ENCODE peak calls at places on chromosomes 11 and 22, in five cellular contexts. V is activated naive CD8-positive, alpha-beta T cell treated with anti-CD3 and anti-CD28 coated beads for 36 hours; H is lower lobe of right lung; O is HEK293T; C is RCC 7860. R is an unnamed sample.

GRCh38 chr11:8287297-8288070 is 23.8 kb upstream of the LMO1 start:
- DNase-seq in H (no peak), C (no peak), O (no peak), V (no peak), R (no peak)

GRCh38 chr11:79920480-79920879 is 479.6 kb upstream of the TENM4 start:
- DNase-seq in V (no peak), H (no peak), C (no peak), O (no peak), R (no peak)

GRCh38 chr22:22487869-22488597 is 20.5 kb downstream of the ZNF280B start:
- DNase-seq in O (no peak), H (no peak), C (no peak), V (no peak), R (no peak)

GRCh38 chr22:25900880-25901279 is 158.9 kb downstream of the MYO18B start:
- DNase-seq in V (no peak), H (no peak), O (no peak), C (no peak), R (peak)

GRCh38 chr11:64333556-64333955 is 6.4 kb upstream of the CCDC88B start:
- DNase-seq in O (no peak), V (no peak), H (no peak), C (no peak), R (no peak)

GRCh38 chr11:10309163-10310093 is 4.6 kb downstream of the ADM start:
- DNase-seq in H (peak), C (peak), O (no peak), V (no peak), R (peak)

GRCh38 chr22:28395920-28396447 is 283.7 kb downstream of the TTC28 start:
- DNase-seq in H (no peak), O (no peak), C (no peak), V (no peak), R (no peak)

GRCh38 chr11:35134403-35135126 is 4.4 kb upstream of the CD44 start:
- DNase-seq in V (no peak), C (no peak), O (no peak), H (no peak), R (no peak)

GRCh38 chr11:68653486-68654430 is 30.6 kb upstream of the GAL start:
- DNase-seq in H (no peak), V (no peak), C (no peak), O (no peak), R (no peak)

GRCh38 chr22:47294571-47294970 is 532.1 kb downstream of the TBC1D22A start:
- DNase-seq in O (no peak), V (no peak), C (no peak), H (no peak), R (no peak)

GRCh38 chr22:46640293-46640692 is 20.1 kb downstream of the GRAMD4 start:
- DNase-seq in H (no peak), C (no peak), V (no peak), O (no peak), R (no peak)

GRCh38 chr11:126637800-126638175 is 282.3 kb downstream of the ST3GAL4 start:
- DNase-seq in O (no peak), H (no peak), V (no peak), C (no peak), R (no peak)

GRCh38 chr11:36452987-36453386 is 57.1 kb downstream of the TRAF6 start:
- DNase-seq in C (peak), O (no peak), V (no peak), H (no peak), R (no peak)

GRCh38 chr11:75408852-75409219 is 9.5 kb downstream of the RPS3 start:
- DNase-seq in H (no peak), V (no peak), O (no peak), C (no peak), R (no peak)

GRCh38 chr11:122696662-122697061 is 41.1 kb downstream of the UBASH3B start:
- DNase-seq in C (no peak), H (no peak), V (peak), O (no peak), R (no peak)

GRCh38 chr22:50302041-50302541 is 5.4 kb downstream of the PLXNB2 start:
- DNase-seq in O (no peak), H (peak), V (no peak), C (peak), R (no peak)

GRCh38 chr11:128926000-128926399 is 16.7 kb downstream of the TP53AIP1 start:
- DNase-seq in C (no peak), H (no peak), O (no peak), V (no peak), R (no peak)

GRCh38 chr22:35467788-35468187 is 67.8 kb downstream of the MCM5 start:
- DNase-seq in O (no peak), H (peak), C (no peak), V (no peak), R (peak)

GRCh38 chr11:123129920-123130319 is 65.1 kb downstream of the CLMP start:
- DNase-seq in O (no peak), C (peak), H (no peak), V (no peak), R (no peak)

GRCh38 chr11:114135737-114136151 is 76.2 kb downstream of the ZBTB16 start:
- DNase-seq in C (no peak), H (no peak), O (no peak), V (no peak), R (no peak)

GRCh38 chr11:46050065-46050464 is 71.2 kb downstream of the PHF21A start:
- DNase-seq in C (no peak), O (no peak), V (no peak), H (peak), R (no peak)

GRCh38 chr11:114251797-114252327 is 44.3 kb upstream of the NNMT start:
- DNase-seq in H (no peak), O (no peak), C (no peak), V (no peak), R (no peak)

GRCh38 chr22:35258144-35258988 is 1.1 kb downstream of the HMGXB4 start:
- DNase-seq in O (peak), H (no peak), V (no peak), C (no peak), R (no peak)

GRCh38 chr22:45208993-45209838 is 31.5 kb downstream of the KIAA0930 start:
- DNase-seq in V (peak), O (peak), C (peak), H (no peak), R (peak)

GRCh38 chr11:66491315-66491935 is 11.2 kb downstream of the DPP3 start:
- DNase-seq in V (no peak), O (peak), H (no peak), C (no peak), R (no peak)

GRCh38 chr22:42685941-42686666 is 34.6 kb downstream of the A4GALT start:
- DNase-seq in V (no peak), C (no peak), O (no peak), H (no peak), R (no peak)

GRCh38 chr22:18060646-18061620 is 16.9 kb upstream of the PEX26 start:
- DNase-seq in O (no peak), V (no peak), C (peak), H (no peak), R (no peak)

GRCh38 chr11:73140213-73141030 is 1.7 kb downstream of the FCHSD2 start:
- DNase-seq in C (no peak), O (peak), H (no peak), V (no peak), R (no peak)

GRCh38 chr11:100925935-100926334 is 203.7 kb downstream of the PGR start:
- DNase-seq in V (no peak), O (no peak), H (no peak), C (peak), R (no peak)

GRCh38 chr11:61183645-61184044 is 19.7 kb upstream of the PGA3 start:
- DNase-seq in O (no peak), H (no peak), C (no peak), V (no peak), R (no peak)

GRCh38 chr11:125519865-125520834 is 24.1 kb upstream of the FEZ1 start:
- DNase-seq in C (no peak), V (no peak), O (no peak), H (no peak), R (no peak)

GRCh38 chr11:121625784-121626506 is 173.2 kb upstream of the SORL1-AS1 start:
- DNase-seq in O (no peak), V (no peak), C (no peak), H (no peak), R (no peak)

GRCh38 chr11:116687458-116688201 is 85.2 kb downstream of the BUD13 start:
- DNase-seq in V (no peak), C (no peak), H (no peak), O (peak), R (no peak)

GRCh38 chr11:66043008-66043906 is 5.7 kb downstream of the GAL3ST3 start:
- DNase-seq in C (no peak), O (no peak), H (no peak), V (no peak), R (no peak)

GRCh38 chr11:123145220-123145619 is 49.8 kb downstream of the CLMP start:
- DNase-seq in V (no peak), H (no peak), O (no peak), C (peak), R (no peak)

GRCh38 chr11:134938212-134938611 is 526.2 kb upstream of the B3GAT1 start:
- DNase-seq in V (no peak), O (no peak), C (no peak), H (no peak), R (no peak)

GRCh38 chr22:50252081-50253045 is 1.3 kb upstream of the HDAC10 start:
- DNase-seq in O (peak), V (peak), C (peak), H (peak), R (no peak)

GRCh38 chr22:19879248-19879575 is 24.5 kb upstream of the GNB1L start:
- DNase-seq in C (no peak), O (no peak), V (no peak), H (peak), R (no peak)